ENCODE peak calls at places on chromosomes 4 and X, in four cellular contexts. R is gastrocnemius medialis, C is body of pancreas, E is K562. J is an unnamed sample.

GRCh38 chrX:119417842-119418241 is 18.7 kb downstream of the SLC25A43 start:
- DNase-seq in R (no peak), E (no peak), C (no peak), J (peak; percentile 0)

GRCh38 chrX:48998391-48998790 is 3.7 kb downstream of the GRIPAP1 start:
- DNase-seq in C (no peak), R (no peak), E (peak; percentile 33), J (no peak)

GRCh38 chrX:54921427-54922021 is 900 bp downstream of the TRO start:
- DNase-seq in E (no peak), C (peak; percentile 52), R (peak; percentile 37), J (peak; percentile 55)

GRCh38 chr4:83708500-83709175 is 172.7 kb downstream of the GPAT3 start:
- DNase-seq in C (no peak), E (no peak), R (no peak), J (no peak)

GRCh38 chrX:69493193-69493592 is 10.9 kb upstream of the NALF2 start:
- DNase-seq in R (no peak), C (peak; percentile 65), E (peak; percentile 18), J (peak; percentile 0)

GRCh38 chr4:15694431-15694830 is 8.4 kb upstream of the BST1 start:
- DNase-seq in E (no peak), C (no peak), R (no peak), J (no peak)

GRCh38 chr4:114597410-114598115 is 1.0 kb upstream of the UGT8 start:
- DNase-seq in C (peak; percentile 70), E (no peak), R (no peak), J (no peak)

GRCh38 chrX:132615396-132616131 is 126.7 kb upstream of the MBNL3 start:
- DNase-seq in R (no peak), E (peak; percentile 28), C (peak; percentile 71), J (peak; percentile 85)

GRCh38 chrX:154600962-154601374 is 16.0 kb downstream of the CTAG1A start:
- DNase-seq in R (no peak), C (no peak), E (no peak), J (no peak)

GRCh38 chr4:139764686-139765085 is 99.1 kb downstream of the MGST2 start:
- DNase-seq in E (no peak), C (no peak), R (no peak), J (no peak)

GRCh38 chr4:37567781-37568180 is 118.4 kb downstream of the RELL1 start:
- DNase-seq in C (no peak), R (no peak), E (no peak), J (no peak)

GRCh38 chr4:56861365-56861764 is 39.9 kb upstream of the SPINK2 start:
- DNase-seq in E (no peak), C (no peak), R (no peak), J (peak; percentile 7)

GRCh38 chrX:53481816-53482485 is 47.8 kb upstream of the HSD17B10 start:
- DNase-seq in C (peak; percentile 82), E (peak; percentile 10), R (peak; percentile 29), J (peak; percentile 49)

GRCh38 chrX:7147978-7148824 is at the start of gene PUDP:
- DNase-seq in E (peak; percentile 96), C (peak; percentile 95), R (peak; percentile 77), J (peak; percentile 86)
- TF ChIP-seq POLR2A in E (peak; percentile 71), C (peak; percentile 61), R (peak; percentile 74), J (peak; percentile 41)

DNA sequence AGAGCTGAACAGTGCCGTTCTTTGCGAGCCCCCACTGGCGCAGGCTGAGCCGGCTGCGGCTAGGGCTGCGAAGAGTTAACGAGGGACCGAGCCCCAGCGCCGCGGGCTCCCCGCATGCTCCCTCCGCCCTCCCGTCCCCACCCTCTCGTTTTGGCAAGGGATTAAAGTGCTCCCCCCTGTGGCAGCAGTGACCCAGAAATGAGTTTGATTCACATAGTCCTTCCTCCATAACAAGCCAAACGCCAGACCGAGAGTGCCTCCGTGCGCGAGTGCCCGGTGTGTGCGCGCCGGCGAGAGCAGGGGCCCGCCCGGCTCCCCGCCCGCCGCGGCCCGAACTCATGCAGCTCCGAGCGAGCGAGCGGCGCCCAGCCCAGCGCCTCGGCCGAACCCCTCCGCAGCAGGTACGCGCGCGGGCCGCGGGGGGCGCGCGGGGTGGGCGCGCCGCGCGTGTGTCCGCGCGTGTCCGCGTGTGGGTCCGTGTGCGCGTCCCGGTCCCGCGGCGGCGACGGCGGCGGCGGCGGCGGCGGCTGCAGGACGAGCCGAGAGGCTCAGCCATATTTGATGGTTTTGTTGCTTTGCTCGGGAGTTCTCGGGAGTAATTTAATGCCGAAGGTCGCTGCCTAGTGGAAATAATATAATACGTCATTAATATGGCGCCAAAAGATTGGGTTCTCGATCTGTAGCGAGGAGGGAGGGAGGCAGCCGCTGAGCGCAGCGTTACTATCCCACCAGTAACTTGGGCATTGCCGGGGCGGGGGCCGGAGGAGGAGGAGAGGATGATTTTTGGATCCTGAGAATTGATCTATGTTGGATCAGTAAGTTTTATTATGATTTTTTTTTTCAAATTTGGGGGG is at the start of gene JADE1:
- DNase-seq in R (peak; percentile 87), C (peak; percentile 96), E (peak; percentile 86), J (peak; percentile 95)
- TF ChIP-seq POLR2A in R (peak; percentile 57), C (peak; percentile 88), E (peak; percentile 52), J (peak; percentile 58)

DNA sequence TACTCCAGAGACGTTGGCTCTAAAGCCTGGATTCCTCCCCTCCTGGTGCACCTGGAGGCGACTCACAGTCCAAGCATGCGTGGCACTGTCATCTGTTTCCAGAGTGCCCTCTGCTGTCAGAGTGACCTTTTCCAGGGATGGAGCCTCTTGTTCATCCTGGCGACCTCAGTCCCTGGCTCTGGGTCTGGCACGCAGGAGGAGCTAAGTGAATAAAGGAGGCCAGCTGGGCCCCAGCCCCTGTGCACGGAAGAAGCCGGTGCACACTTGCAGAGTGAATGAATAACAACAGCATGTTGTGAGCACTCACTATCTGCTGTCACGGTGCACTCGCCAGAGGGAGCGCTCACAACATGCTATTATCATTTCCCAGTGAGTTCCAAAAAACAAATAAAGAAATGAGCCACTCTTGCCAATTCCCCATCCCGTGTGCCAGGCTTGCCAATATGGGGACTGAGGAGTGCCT is 27.8 kb upstream of the PSAPL1 start:
- DNase-seq in E (no peak), C (no peak), R (no peak), J (no peak)
- TF ChIP-seq POLR2A in E (no peak), C (no peak), R (no peak), J (no peak)

GRCh38 chr4:53558061-53558801 is 33.1 kb downstream of the LNX1 start:
- DNase-seq in E (no peak), R (no peak), C (no peak), J (no peak)
- TF ChIP-seq POLR2A in E (no peak), R (no peak), C (no peak), J (no peak)

GRCh38 chr4:158724647-158725046 is 1.5 kb upstream of the PPID start:
- DNase-seq in E (no peak), C (no peak), R (no peak), J (no peak)

GRCh38 chr4:158722291-158722916 is 792 bp downstream of the PPID start:
- DNase-seq in C (peak; percentile 16), R (no peak), E (peak; percentile 29), J (peak; percentile 55)

GRCh38 chr4:158728256-158728655 is 5.1 kb upstream of the PPID start:
- DNase-seq in C (no peak), E (no peak), R (no peak), J (no peak)

GRCh38 chr4:158721680-158722079 is 1.5 kb downstream of the PPID start:
- DNase-seq in R (no peak), C (no peak), E (no peak), J (no peak)

DNA sequence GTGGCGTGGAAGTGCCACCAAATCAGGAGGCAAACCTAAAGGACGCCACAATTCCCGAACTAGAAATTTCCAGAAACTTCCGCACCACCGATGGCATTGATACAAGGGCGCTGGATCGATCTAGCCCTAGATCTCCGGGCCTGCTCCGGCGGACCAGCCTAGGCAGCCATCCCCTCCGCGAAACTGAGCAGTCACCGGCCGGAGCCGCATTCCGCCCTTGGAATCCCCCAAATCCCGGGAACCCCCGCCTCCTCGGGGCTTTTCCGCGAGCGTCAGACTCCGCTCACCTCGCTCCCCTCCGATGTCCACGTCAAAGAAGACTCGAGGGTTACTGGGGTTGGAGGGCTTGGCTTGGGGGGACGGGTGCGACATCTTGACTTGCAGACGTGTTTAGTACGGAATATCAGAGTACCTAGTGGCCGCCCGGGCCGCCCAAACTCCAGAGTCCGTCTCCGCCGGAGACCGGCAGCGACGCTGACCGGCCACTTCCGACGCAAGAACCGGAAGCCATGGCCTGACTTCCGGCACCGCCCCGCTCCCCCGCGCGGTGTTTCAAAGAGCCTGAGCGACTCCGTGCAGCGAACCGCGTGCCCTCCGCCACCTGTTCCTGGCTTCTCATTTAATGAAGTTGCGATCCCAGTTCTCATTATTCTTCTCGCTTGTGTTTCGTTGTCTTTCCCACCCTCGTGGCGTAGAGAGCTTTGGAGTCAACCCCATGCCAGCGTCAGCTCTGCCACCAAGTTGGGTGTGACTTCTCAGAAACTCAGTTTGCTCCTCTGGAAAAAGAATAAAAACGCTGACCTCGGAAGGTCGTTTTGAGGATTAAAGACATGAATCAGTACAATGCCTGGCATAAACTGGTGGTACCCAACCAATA is at the start of gene PPID:
- DNase-seq in E (peak; percentile 87), C (peak; percentile 88), R (peak; percentile 81), J (peak; percentile 91)
- TF ChIP-seq POLR2A in E (peak; percentile 93), C (peak; percentile 85), R (peak; percentile 87), J (peak; percentile 91)

GRCh38 chrX:150898343-150899190 is at the start of gene CD99L2:
- DNase-seq in C (peak; percentile 91), R (peak; percentile 86), E (peak; percentile 94), J (peak; percentile 94)
- TF ChIP-seq POLR2A in C (peak; percentile 60), R (peak; percentile 68), E (peak; percentile 78), J (peak; percentile 47)